ENCODE peak calls at places on chromosomes 4 and X, in four cellular contexts. One of them, this sample, is unnamed.

GRCh38 chr4:95732061-95732460 is 107.8 kb upstream of the PDHA2 start:
- DNase-seq in adipocyte: peak; percentile 24
- DNase-seq in tibial artery: no peak
- DNase-seq in astrocyte of the spinal cord: peak; percentile 55
- DNase-seq in this sample: no peak

GRCh38 chrX:155215443-155216178 is 649 bp upstream of the VBP1 start:
- DNase-seq in adipocyte: no peak
- DNase-seq in tibial artery: no peak
- DNase-seq in astrocyte of the spinal cord: peak; percentile 1
- DNase-seq in this sample: no peak

GRCh38 chr4:6917445-6918241 is 8.0 kb downstream of the TBC1D14 start:
- DNase-seq in adipocyte: peak; percentile 7
- DNase-seq in tibial artery: no peak
- DNase-seq in astrocyte of the spinal cord: peak; percentile 49
- DNase-seq in this sample: no peak

GRCh38 chr4:184873039-184873438 is 47.3 kb upstream of the ACSL1 start:
- DNase-seq in tibial artery: no peak
- DNase-seq in adipocyte: no peak
- DNase-seq in astrocyte of the spinal cord: no peak
- DNase-seq in this sample: no peak

GRCh38 chr4:100164808-100165760 is 25.2 kb downstream of the DDIT4L start:
- DNase-seq in astrocyte of the spinal cord: no peak
- DNase-seq in adipocyte: no peak
- DNase-seq in tibial artery: no peak
- DNase-seq in this sample: no peak

GRCh38 chrX:108736509-108737479 is at the start of gene IRS4:
- DNase-seq in astrocyte of the spinal cord: no peak
- DNase-seq in tibial artery: peak; percentile 64
- DNase-seq in adipocyte: peak; percentile 18
- DNase-seq in this sample: no peak

GRCh38 chr4:64545593-64545992 is 136.3 kb upstream of the TECRL start:
- DNase-seq in adipocyte: no peak
- DNase-seq in astrocyte of the spinal cord: no peak
- DNase-seq in tibial artery: no peak
- DNase-seq in this sample: no peak

GRCh38 chr4:77047037-77047436 is 28.8 kb downstream of the CCNI start:
- DNase-seq in astrocyte of the spinal cord: peak; percentile 48
- DNase-seq in adipocyte: peak; percentile 54
- DNase-seq in tibial artery: no peak
- DNase-seq in this sample: no peak

GRCh38 chrX:17744896-17745523 is 7.7 kb downstream of the SCML1 start:
- DNase-seq in astrocyte of the spinal cord: peak; percentile 24
- DNase-seq in tibial artery: no peak
- DNase-seq in adipocyte: peak; percentile 52
- DNase-seq in this sample: no peak

GRCh38 chrX:80223922-80224579 is 196.2 kb upstream of the TENT5D start:
- DNase-seq in astrocyte of the spinal cord: no peak
- DNase-seq in adipocyte: no peak
- DNase-seq in tibial artery: no peak
- DNase-seq in this sample: no peak

GRCh38 chr4:6622744-6623143 is 17.7 kb upstream of the MRFAP1 start:
- DNase-seq in astrocyte of the spinal cord: no peak
- DNase-seq in adipocyte: no peak
- DNase-seq in tibial artery: no peak
- DNase-seq in this sample: no peak

GRCh38 chr4:76476606-76477005 is 41.6 kb downstream of the SHROOM3 start:
- DNase-seq in tibial artery: no peak
- DNase-seq in adipocyte: no peak
- DNase-seq in astrocyte of the spinal cord: no peak
- DNase-seq in this sample: no peak

GRCh38 chr4:189083769-189084168 is 856.9 kb upstream of the FRG1 start:
- DNase-seq in adipocyte: no peak
- DNase-seq in tibial artery: no peak
- DNase-seq in astrocyte of the spinal cord: no peak
- DNase-seq in this sample: no peak

GRCh38 chr4:80336582-80336981 is 1.1 kb downstream of the CFAP299 start:
- DNase-seq in tibial artery: no peak
- DNase-seq in astrocyte of the spinal cord: peak; percentile 47
- DNase-seq in adipocyte: peak; percentile 56
- DNase-seq in this sample: peak; percentile 25

GRCh38 chr4:14265651-14266050 is 638.1 kb upstream of the BOD1L1 start:
- DNase-seq in astrocyte of the spinal cord: no peak
- DNase-seq in tibial artery: no peak
- DNase-seq in adipocyte: no peak
- DNase-seq in this sample: no peak

GRCh38 chr4:70829492-70829891 is 10.2 kb downstream of the GRSF1 start:
- DNase-seq in tibial artery: no peak
- DNase-seq in astrocyte of the spinal cord: no peak
- DNase-seq in adipocyte: no peak
- DNase-seq in this sample: no peak

GRCh38 chr4:152363086-152363485 is 172.8 kb downstream of the FBXW7 start:
- DNase-seq in adipocyte: peak; percentile 52
- DNase-seq in astrocyte of the spinal cord: no peak
- DNase-seq in tibial artery: no peak
- DNase-seq in this sample: peak; percentile 76

GRCh38 chr4:48047421-48047844 is 30.9 kb downstream of the NIPAL1 start:
- DNase-seq in astrocyte of the spinal cord: no peak
- DNase-seq in adipocyte: no peak
- DNase-seq in tibial artery: no peak
- DNase-seq in this sample: no peak

GRCh38 chr4:107248571-107248970 is 212.5 kb upstream of the DKK2 start:
- DNase-seq in adipocyte: no peak
- DNase-seq in tibial artery: no peak
- DNase-seq in astrocyte of the spinal cord: peak; percentile 62
- DNase-seq in this sample: no peak

GRCh38 chrX:38233891-38234807 is 13.5 kb upstream of the SRPX start:
- DNase-seq in tibial artery: no peak
- DNase-seq in astrocyte of the spinal cord: peak; percentile 77
- DNase-seq in adipocyte: peak; percentile 72
- DNase-seq in this sample: peak; percentile 89

GRCh38 chr4:4871267-4872147 is 12.0 kb downstream of the MSX1 start:
- DNase-seq in astrocyte of the spinal cord: no peak
- DNase-seq in tibial artery: no peak
- DNase-seq in adipocyte: no peak
- DNase-seq in this sample: no peak

GRCh38 chr4:1570291-1571164 is 113.6 kb downstream of the FAM53A start:
- DNase-seq in adipocyte: no peak
- DNase-seq in tibial artery: peak; percentile 57
- DNase-seq in astrocyte of the spinal cord: no peak
- DNase-seq in this sample: no peak

GRCh38 chr4:76206222-76206942 is 7.2 kb downstream of the SCARB2 start:
- DNase-seq in tibial artery: no peak
- DNase-seq in astrocyte of the spinal cord: no peak
- DNase-seq in adipocyte: peak; percentile 82
- DNase-seq in this sample: peak; percentile 59

GRCh38 chr4:145716200-145716599 is 36.3 kb downstream of the C4orf51 start:
- DNase-seq in tibial artery: no peak
- DNase-seq in adipocyte: peak; percentile 49
- DNase-seq in astrocyte of the spinal cord: peak; percentile 18
- DNase-seq in this sample: peak; percentile 87

GRCh38 chr4:6695660-6696581 is 2.2 kb downstream of the S100P start:
- DNase-seq in tibial artery: no peak
- DNase-seq in adipocyte: no peak
- DNase-seq in astrocyte of the spinal cord: no peak
- DNase-seq in this sample: no peak

GRCh38 chrX:69109706-69110635 is 55.3 kb downstream of the PJA1 start:
- DNase-seq in tibial artery: no peak
- DNase-seq in adipocyte: peak; percentile 18
- DNase-seq in astrocyte of the spinal cord: peak; percentile 29
- DNase-seq in this sample: peak; percentile 39

GRCh38 chrX:39777623-39778025 is 320.1 kb downstream of the BCOR start:
- DNase-seq in tibial artery: no peak
- DNase-seq in adipocyte: no peak
- DNase-seq in astrocyte of the spinal cord: no peak
- DNase-seq in this sample: no peak

GRCh38 chr4:153249199-153250154 is 45.2 kb downstream of the TRIM2 start:
- DNase-seq in adipocyte: peak; percentile 93
- DNase-seq in tibial artery: peak; percentile 76
- DNase-seq in astrocyte of the spinal cord: peak; percentile 76
- DNase-seq in this sample: peak; percentile 60

DNA sequence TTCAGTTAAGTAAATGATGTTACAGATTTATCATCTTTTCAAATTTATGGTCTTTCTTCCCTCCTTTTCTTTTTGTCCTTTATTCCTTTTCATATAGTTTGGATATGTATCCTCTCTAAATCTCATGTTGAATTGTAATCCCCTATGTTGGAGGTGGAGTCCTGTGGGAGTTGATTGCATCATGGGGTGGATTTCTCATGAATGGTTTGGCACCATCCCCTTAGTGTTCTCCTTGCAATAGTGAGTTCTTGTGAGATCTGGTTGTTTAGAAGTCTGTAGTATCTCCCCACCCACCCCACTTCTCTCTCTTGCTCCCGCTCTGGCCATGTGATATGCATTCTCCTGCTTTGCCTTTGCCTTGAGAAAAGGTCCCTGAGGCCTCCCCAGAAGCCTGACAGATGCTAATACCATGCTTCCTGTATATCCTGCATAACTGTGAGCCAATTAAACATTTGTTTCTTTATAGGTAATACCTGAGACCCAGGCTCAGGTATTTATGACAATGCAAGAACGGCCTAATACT is 236.7 kb downstream of the PRDM5 start:
- DNase-seq in adipocyte: peak; percentile 59
- DNase-seq in astrocyte of the spinal cord: no peak
- DNase-seq in tibial artery: no peak
- DNase-seq in this sample: peak; percentile 35
- H3K4me3 ChIP-seq in adipocyte: no peak overlapping the region
- H3K4me3 ChIP-seq in astrocyte of the spinal cord: no peak overlapping the region
- H3K4me3 ChIP-seq in tibial artery: no peak overlapping the region
- H3K4me3 ChIP-seq in this sample: no peak overlapping the region

DNA sequence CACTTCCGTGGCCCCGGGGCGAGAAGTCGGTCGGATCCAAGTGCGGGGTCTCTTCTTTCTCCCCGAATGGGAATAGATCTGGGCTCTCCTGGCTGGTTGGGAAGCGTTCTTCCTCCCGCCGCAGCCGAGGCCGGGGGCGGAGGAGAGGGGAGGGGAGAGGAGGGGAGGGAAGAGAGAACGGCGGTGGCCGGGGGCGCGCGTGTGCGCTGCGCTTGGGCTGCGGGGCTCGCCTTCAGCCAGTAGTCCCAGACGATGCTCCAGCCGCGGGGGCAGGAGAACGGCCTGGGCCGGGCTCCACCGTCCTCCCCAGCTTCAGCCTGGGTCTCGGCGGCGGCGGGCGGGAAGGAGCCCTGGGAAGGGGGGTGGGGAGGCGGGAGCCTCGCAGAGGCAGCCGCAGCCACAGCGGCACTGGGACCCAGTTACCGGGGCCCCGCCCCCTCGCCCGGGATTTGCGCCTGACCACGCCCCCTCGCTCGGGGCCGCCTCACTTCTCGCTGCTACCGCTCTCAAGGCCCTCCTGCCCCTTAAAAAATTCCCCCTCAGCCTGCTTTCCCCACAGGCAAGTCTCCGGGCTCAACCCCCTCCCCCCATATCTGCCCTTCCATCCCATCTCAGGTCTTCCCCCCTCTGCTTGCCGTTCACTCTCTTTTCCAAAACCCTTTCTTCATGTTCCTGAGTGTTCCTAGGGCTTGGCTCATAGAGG is at the start of gene FGD1:
- DNase-seq in tibial artery: peak; percentile 86
- DNase-seq in astrocyte of the spinal cord: peak; percentile 62
- DNase-seq in adipocyte: peak; percentile 74
- DNase-seq in this sample: peak; percentile 54
- H3K4me3 ChIP-seq in tibial artery: peak within 1 kb of the TSS; percentile 76
- H3K4me3 ChIP-seq in astrocyte of the spinal cord: peak within 1 kb of the TSS; percentile 55
- H3K4me3 ChIP-seq in adipocyte: peak within 1 kb of the TSS; percentile 80
- H3K4me3 ChIP-seq in this sample: peak within 1 kb of the TSS; percentile 69

GRCh38 chrX:146056511-146057081 is 239.0 kb downstream of the SLITRK2 start:
- DNase-seq in astrocyte of the spinal cord: no peak
- DNase-seq in adipocyte: no peak
- DNase-seq in tibial artery: no peak
- DNase-seq in this sample: no peak

GRCh38 chrX:146054311-146054710 is 236.7 kb downstream of the SLITRK2 start:
- DNase-seq in adipocyte: no peak
- DNase-seq in tibial artery: no peak
- DNase-seq in astrocyte of the spinal cord: no peak
- DNase-seq in this sample: no peak

GRCh38 chrX:146055733-146056132 is 238.1 kb downstream of the SLITRK2 start:
- DNase-seq in adipocyte: no peak
- DNase-seq in astrocyte of the spinal cord: no peak
- DNase-seq in tibial artery: no peak
- DNase-seq in this sample: no peak
- H3K4me3 ChIP-seq in adipocyte: no peak overlapping the region
- H3K4me3 ChIP-seq in astrocyte of the spinal cord: no peak overlapping the region
- H3K4me3 ChIP-seq in tibial artery: no peak overlapping the region
- H3K4me3 ChIP-seq in this sample: no peak overlapping the region

GRCh38 chrX:10108288-10108687 is 48.5 kb upstream of the CLCN4 start:
- DNase-seq in adipocyte: no peak
- DNase-seq in astrocyte of the spinal cord: no peak
- DNase-seq in tibial artery: no peak
- DNase-seq in this sample: no peak
- H3K4me3 ChIP-seq in adipocyte: no peak overlapping the region
- H3K4me3 ChIP-seq in astrocyte of the spinal cord: no peak overlapping the region
- H3K4me3 ChIP-seq in tibial artery: no peak overlapping the region
- H3K4me3 ChIP-seq in this sample: no peak overlapping the region

GRCh38 chr4:168496834-168497233 is at the start of gene PALLD:
- DNase-seq in astrocyte of the spinal cord: peak; percentile 51
- DNase-seq in adipocyte: peak; percentile 93
- DNase-seq in tibial artery: no peak
- DNase-seq in this sample: peak; percentile 56
- H3K4me3 ChIP-seq in astrocyte of the spinal cord: no peak within 1 kb of the TSS
- H3K4me3 ChIP-seq in adipocyte: peak within 1 kb of the TSS; percentile 73
- H3K4me3 ChIP-seq in tibial artery: no peak within 1 kb of the TSS
- H3K4me3 ChIP-seq in this sample: no peak within 1 kb of the TSS